ENCODE peak calls at places on chromosomes 7 and 10, in six cellular contexts. One of them, this sample, is unnamed.

GRCh38 chr7:12212051-12212485 is 974 bp downstream of the TMEM106B start:
- DNase-seq in adrenal gland: peak
- DNase-seq in endodermal cell: no peak
- DNase-seq in T1000: no peak
- DNase-seq in ACHN: peak
- DNase-seq in astrocyte of the spinal cord: peak
- DNase-seq in this sample: no peak

GRCh38 chr10:122019414-122019975 is 30.5 kb downstream of the TACC2 start:
- DNase-seq in astrocyte of the spinal cord: no peak
- DNase-seq in ACHN: peak
- DNase-seq in endodermal cell: peak
- DNase-seq in adrenal gland: no peak
- DNase-seq in T1000: no peak
- DNase-seq in this sample: peak

GRCh38 chr10:84715911-84716310 is 387.5 kb downstream of the CCSER2 start:
- DNase-seq in astrocyte of the spinal cord: peak
- DNase-seq in T1000: no peak
- DNase-seq in endodermal cell: peak
- DNase-seq in adrenal gland: peak
- DNase-seq in ACHN: peak
- DNase-seq in this sample: no peak

GRCh38 chr10:99938563-99938962 is 71.2 kb downstream of the DNMBP start:
- DNase-seq in adrenal gland: no peak
- DNase-seq in astrocyte of the spinal cord: no peak
- DNase-seq in ACHN: no peak
- DNase-seq in T1000: no peak
- DNase-seq in endodermal cell: no peak
- DNase-seq in this sample: no peak

GRCh38 chr7:41705109-41705871 is 2.4 kb upstream of the INHBA start:
- DNase-seq in ACHN: peak
- DNase-seq in adrenal gland: peak
- DNase-seq in endodermal cell: peak
- DNase-seq in astrocyte of the spinal cord: peak
- DNase-seq in T1000: peak
- DNase-seq in this sample: peak

GRCh38 chr7:120089968-120090367 is 183.0 kb upstream of the KCND2 start:
- DNase-seq in adrenal gland: peak
- DNase-seq in T1000: no peak
- DNase-seq in ACHN: no peak
- DNase-seq in endodermal cell: peak
- DNase-seq in astrocyte of the spinal cord: no peak
- DNase-seq in this sample: no peak

GRCh38 chr7:96118449-96119001 is 203.4 kb downstream of the SLC25A13 start:
- DNase-seq in T1000: no peak
- DNase-seq in ACHN: no peak
- DNase-seq in astrocyte of the spinal cord: peak
- DNase-seq in adrenal gland: no peak
- DNase-seq in endodermal cell: peak
- DNase-seq in this sample: no peak

GRCh38 chr7:134941185-134941900 is 45.0 kb upstream of the AGBL3 start:
- DNase-seq in adrenal gland: no peak
- DNase-seq in ACHN: peak
- DNase-seq in T1000: no peak
- DNase-seq in endodermal cell: peak
- DNase-seq in astrocyte of the spinal cord: peak
- DNase-seq in this sample: no peak

GRCh38 chr7:155796381-155797261 is 15.6 kb downstream of the SHH start:
- DNase-seq in T1000: peak
- DNase-seq in astrocyte of the spinal cord: no peak
- DNase-seq in endodermal cell: peak
- DNase-seq in adrenal gland: peak
- DNase-seq in ACHN: peak
- DNase-seq in this sample: peak

GRCh38 chr7:151123485-151124204 is 37.4 kb downstream of the AGAP3 start:
- DNase-seq in adrenal gland: peak
- DNase-seq in astrocyte of the spinal cord: peak
- DNase-seq in T1000: peak
- DNase-seq in endodermal cell: peak
- DNase-seq in ACHN: peak
- DNase-seq in this sample: peak

GRCh38 chr7:12131122-12131521 is 80.0 kb upstream of the TMEM106B start:
- DNase-seq in adrenal gland: no peak
- DNase-seq in endodermal cell: no peak
- DNase-seq in T1000: no peak
- DNase-seq in astrocyte of the spinal cord: no peak
- DNase-seq in ACHN: no peak
- DNase-seq in this sample: no peak

This sample was measured in body of pancreas.